ENCODE peak calls at places on chromosomes 16 and 17, in ten cellular contexts. One of them, this sample, is unnamed.

GRCh38 chr17:53797497-53797896 is 25.2 kb upstream of the KIF2B start:
- DNase-seq in PC-9: no peak
- DNase-seq in neural progenitor cell: no peak
- DNase-seq in testis: no peak
- DNase-seq in AG04450: no peak
- DNase-seq in Karpas-422: no peak
- DNase-seq in MM.1S: no peak
- DNase-seq in skeletal muscle cell: no peak
- DNase-seq in A549: no peak
- DNase-seq in PC-3: no peak
- DNase-seq in this sample: no peak

GRCh38 chr16:81204794-81205680 is 33.5 kb upstream of the BCO1 start:
- DNase-seq in testis: peak; percentile 29
- DNase-seq in neural progenitor cell: peak; percentile 59
- DNase-seq in PC-3: peak; percentile 59
- DNase-seq in PC-9: no peak
- DNase-seq in A549: peak; percentile 61
- DNase-seq in Karpas-422: peak; percentile 74
- DNase-seq in AG04450: peak; percentile 27
- DNase-seq in skeletal muscle cell: peak; percentile 17
- DNase-seq in MM.1S: peak; percentile 8
- DNase-seq in this sample: peak; percentile 73

GRCh38 chr17:61353615-61354014 is 46.0 kb upstream of the TBX2 start:
- DNase-seq in A549: no peak
- DNase-seq in MM.1S: no peak
- DNase-seq in PC-9: no peak
- DNase-seq in testis: no peak
- DNase-seq in neural progenitor cell: no peak
- DNase-seq in Karpas-422: no peak
- DNase-seq in skeletal muscle cell: no peak
- DNase-seq in PC-3: no peak
- DNase-seq in AG04450: no peak
- DNase-seq in this sample: no peak

GRCh38 chr16:84040823-84041391 is 1.7 kb downstream of the SLC38A8 start:
- DNase-seq in PC-3: no peak
- DNase-seq in testis: no peak
- DNase-seq in PC-9: no peak
- DNase-seq in MM.1S: no peak
- DNase-seq in AG04450: no peak
- DNase-seq in Karpas-422: no peak
- DNase-seq in skeletal muscle cell: peak; percentile 28
- DNase-seq in A549: no peak
- DNase-seq in neural progenitor cell: peak; percentile 39
- DNase-seq in this sample: no peak

GRCh38 chr16:24609740-24610420 is 70.5 kb downstream of the RBBP6 start:
- DNase-seq in PC-3: no peak
- DNase-seq in Karpas-422: no peak
- DNase-seq in neural progenitor cell: peak; percentile 78
- DNase-seq in AG04450: no peak
- DNase-seq in MM.1S: no peak
- DNase-seq in testis: peak; percentile 63
- DNase-seq in skeletal muscle cell: no peak
- DNase-seq in A549: no peak
- DNase-seq in PC-9: no peak
- DNase-seq in this sample: peak; percentile 72

GRCh38 chr16:49698931-49699715 is 156.8 kb downstream of the ZNF423 start:
- DNase-seq in neural progenitor cell: peak; percentile 30
- DNase-seq in skeletal muscle cell: no peak
- DNase-seq in MM.1S: no peak
- DNase-seq in A549: no peak
- DNase-seq in Karpas-422: no peak
- DNase-seq in testis: no peak
- DNase-seq in PC-9: no peak
- DNase-seq in PC-3: no peak
- DNase-seq in AG04450: no peak
- DNase-seq in this sample: no peak

GRCh38 chr17:29624586-29624985 is 1.9 kb upstream of the CORO6 start:
- DNase-seq in testis: no peak
- DNase-seq in MM.1S: no peak
- DNase-seq in neural progenitor cell: no peak
- DNase-seq in A549: no peak
- DNase-seq in AG04450: no peak
- DNase-seq in PC-9: no peak
- DNase-seq in Karpas-422: no peak
- DNase-seq in skeletal muscle cell: no peak
- DNase-seq in PC-3: no peak
- DNase-seq in this sample: no peak

GRCh38 chr16:30551781-30552180 is 6.4 kb downstream of the ZNF764 start:
- DNase-seq in testis: no peak
- DNase-seq in Karpas-422: no peak
- DNase-seq in AG04450: no peak
- DNase-seq in PC-3: no peak
- DNase-seq in PC-9: no peak
- DNase-seq in MM.1S: no peak
- DNase-seq in skeletal muscle cell: no peak
- DNase-seq in A549: no peak
- DNase-seq in neural progenitor cell: no peak
- DNase-seq in this sample: no peak

GRCh38 chr16:82580293-82580900 is 46.4 kb upstream of the CDH13 start:
- DNase-seq in PC-3: peak; percentile 10
- DNase-seq in PC-9: no peak
- DNase-seq in neural progenitor cell: peak; percentile 46
- DNase-seq in Karpas-422: peak; percentile 65
- DNase-seq in AG04450: no peak
- DNase-seq in A549: peak; percentile 10
- DNase-seq in testis: peak; percentile 68
- DNase-seq in MM.1S: no peak
- DNase-seq in skeletal muscle cell: no peak
- DNase-seq in this sample: peak; percentile 41

GRCh38 chr16:72961115-72961832 is 86.7 kb downstream of the ZFHX3 start:
- DNase-seq in A549: no peak
- DNase-seq in testis: no peak
- DNase-seq in PC-3: peak; percentile 25
- DNase-seq in skeletal muscle cell: no peak
- DNase-seq in PC-9: no peak
- DNase-seq in neural progenitor cell: no peak
- DNase-seq in AG04450: no peak
- DNase-seq in MM.1S: no peak
- DNase-seq in Karpas-422: no peak
- DNase-seq in this sample: peak; percentile 64

GRCh38 chr16:29147710-29148425 is 163.0 kb downstream of the LAT start:
- DNase-seq in Karpas-422: no peak
- DNase-seq in A549: no peak
- DNase-seq in PC-3: no peak
- DNase-seq in testis: no peak
- DNase-seq in PC-9: no peak
- DNase-seq in AG04450: no peak
- DNase-seq in skeletal muscle cell: no peak
- DNase-seq in neural progenitor cell: no peak
- DNase-seq in MM.1S: no peak
- DNase-seq in this sample: no peak

DNA sequence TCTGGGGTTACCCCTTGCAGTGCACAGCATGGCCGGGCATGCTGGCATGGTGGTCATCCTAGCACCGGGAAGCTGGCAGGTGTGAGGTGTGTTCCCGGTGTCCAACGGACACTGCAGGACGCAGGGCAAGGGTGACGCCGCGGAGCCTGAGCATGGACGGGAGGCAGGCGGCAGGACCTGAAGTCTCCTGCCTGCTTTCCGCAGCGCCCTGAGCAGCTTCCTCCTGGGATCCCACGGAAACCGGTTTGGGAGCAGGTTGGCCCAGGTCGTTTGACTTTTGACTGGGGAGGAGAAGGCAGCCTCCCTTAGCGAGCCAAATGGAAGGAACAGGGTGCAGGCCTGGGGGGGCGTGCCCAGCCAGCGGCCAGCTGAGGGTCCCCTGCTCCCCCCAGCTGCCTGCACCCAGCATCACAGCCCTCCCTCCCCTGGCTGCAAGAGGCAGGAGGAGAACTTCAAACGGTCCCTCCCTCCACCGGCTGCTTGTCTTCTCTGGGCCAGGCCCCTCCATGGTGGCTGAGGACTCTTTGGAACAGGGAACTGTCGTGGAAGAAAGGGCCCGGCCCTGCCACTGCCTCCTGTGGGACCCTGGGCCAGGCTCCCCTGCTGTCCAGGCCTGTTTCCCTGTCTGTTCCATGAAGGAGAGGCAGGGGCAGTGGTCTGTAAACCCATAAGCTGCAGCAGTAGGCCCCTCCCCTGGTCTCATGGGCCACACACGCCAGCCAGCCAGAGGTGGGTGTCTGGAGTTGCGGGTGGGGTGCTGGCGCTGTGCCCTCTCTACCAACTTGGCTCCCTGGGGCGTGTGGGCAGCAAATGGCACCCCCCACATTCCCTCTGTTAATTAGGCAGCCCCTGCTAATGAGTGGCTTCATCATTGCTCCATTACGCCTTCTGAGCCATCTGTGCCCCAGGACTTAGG is 7.9 kb upstream of the ADGRG1 start:
- DNase-seq in skeletal muscle cell: no peak
- DNase-seq in testis: no peak
- DNase-seq in PC-9: peak; percentile 87
- DNase-seq in MM.1S: no peak
- DNase-seq in PC-3: peak; percentile 81
- DNase-seq in Karpas-422: no peak
- DNase-seq in neural progenitor cell: no peak
- DNase-seq in A549: no peak
- DNase-seq in AG04450: no peak
- DNase-seq in this sample: peak; percentile 72
- H3K4me3 ChIP-seq in skeletal muscle cell: no peak overlapping the region
- H3K4me3 ChIP-seq in testis: no peak overlapping the region
- H3K4me3 ChIP-seq in PC-9: peak overlapping the region; percentile 76
- H3K4me3 ChIP-seq in MM.1S: peak overlapping the region; percentile 71
- H3K4me3 ChIP-seq in PC-3: peak overlapping the region; percentile 76
- H3K4me3 ChIP-seq in Karpas-422: no peak overlapping the region
- H3K4me3 ChIP-seq in neural progenitor cell: no peak overlapping the region
- H3K4me3 ChIP-seq in A549: no peak overlapping the region
- H3K4me3 ChIP-seq in AG04450: no peak overlapping the region
- H3K4me3 ChIP-seq in this sample: no peak overlapping the region

GRCh38 chr17:37708616-37709212 is 36.1 kb downstream of the HNF1B start:
- DNase-seq in PC-3: no peak
- DNase-seq in neural progenitor cell: no peak
- DNase-seq in PC-9: no peak
- DNase-seq in skeletal muscle cell: no peak
- DNase-seq in Karpas-422: no peak
- DNase-seq in A549: peak; percentile 73
- DNase-seq in AG04450: no peak
- DNase-seq in testis: no peak
- DNase-seq in MM.1S: no peak
- DNase-seq in this sample: no peak
- H3K4me3 ChIP-seq in PC-3: no peak overlapping the region
- H3K4me3 ChIP-seq in neural progenitor cell: no peak overlapping the region
- H3K4me3 ChIP-seq in PC-9: no peak overlapping the region
- H3K4me3 ChIP-seq in skeletal muscle cell: no peak overlapping the region
- H3K4me3 ChIP-seq in Karpas-422: no peak overlapping the region
- H3K4me3 ChIP-seq in A549: no peak overlapping the region
- H3K4me3 ChIP-seq in AG04450: no peak overlapping the region
- H3K4me3 ChIP-seq in testis: no peak overlapping the region
- H3K4me3 ChIP-seq in MM.1S: no peak overlapping the region
- H3K4me3 ChIP-seq in this sample: no peak overlapping the region

DNA sequence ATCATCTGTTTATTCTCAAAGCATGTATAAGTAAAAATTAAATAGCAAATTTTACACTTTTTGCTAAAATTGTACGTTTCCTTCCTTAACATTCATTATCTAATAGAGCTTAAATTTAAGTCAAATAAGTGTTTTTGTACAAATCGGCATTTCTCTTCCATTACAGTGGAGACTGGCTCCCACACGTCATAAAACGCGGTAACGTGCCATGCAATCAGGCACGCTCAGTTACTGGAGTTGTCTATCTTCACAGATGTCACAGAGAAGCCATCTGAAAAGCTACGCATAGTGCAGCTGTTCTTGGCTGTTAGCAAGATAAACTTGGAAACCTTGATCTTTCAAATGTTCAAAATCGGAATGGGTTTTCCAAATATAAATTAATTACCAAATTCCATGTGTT is 165.3 kb downstream of the STX8 start:
- DNase-seq in A549: no peak
- DNase-seq in PC-3: no peak
- DNase-seq in MM.1S: no peak
- DNase-seq in skeletal muscle cell: no peak
- DNase-seq in PC-9: no peak
- DNase-seq in neural progenitor cell: no peak
- DNase-seq in Karpas-422: no peak
- DNase-seq in AG04450: no peak
- DNase-seq in testis: no peak
- DNase-seq in this sample: no peak
- H3K4me3 ChIP-seq in A549: no peak overlapping the region
- H3K4me3 ChIP-seq in PC-3: no peak overlapping the region
- H3K4me3 ChIP-seq in MM.1S: no peak overlapping the region
- H3K4me3 ChIP-seq in skeletal muscle cell: no peak overlapping the region
- H3K4me3 ChIP-seq in PC-9: no peak overlapping the region
- H3K4me3 ChIP-seq in neural progenitor cell: no peak overlapping the region
- H3K4me3 ChIP-seq in Karpas-422: no peak overlapping the region
- H3K4me3 ChIP-seq in AG04450: no peak overlapping the region
- H3K4me3 ChIP-seq in testis: no peak overlapping the region
- H3K4me3 ChIP-seq in this sample: no peak overlapping the region

GRCh38 chr16:3013998-3014690 is 1.4 kb downstream of the CLDN9 start:
- DNase-seq in PC-9: no peak
- DNase-seq in Karpas-422: no peak
- DNase-seq in A549: no peak
- DNase-seq in neural progenitor cell: no peak
- DNase-seq in AG04450: no peak
- DNase-seq in PC-3: no peak
- DNase-seq in MM.1S: no peak
- DNase-seq in skeletal muscle cell: no peak
- DNase-seq in testis: no peak
- DNase-seq in this sample: no peak

GRCh38 chr16:3014971-3015370 is 2.2 kb downstream of the CLDN9 start:
- DNase-seq in skeletal muscle cell: no peak
- DNase-seq in PC-9: peak; percentile 4
- DNase-seq in A549: no peak
- DNase-seq in PC-3: no peak
- DNase-seq in MM.1S: no peak
- DNase-seq in AG04450: no peak
- DNase-seq in neural progenitor cell: no peak
- DNase-seq in testis: no peak
- DNase-seq in Karpas-422: no peak
- DNase-seq in this sample: no peak

GRCh38 chr16:3012246-3012645 is 477 bp upstream of the CLDN9 start:
- DNase-seq in MM.1S: no peak
- DNase-seq in PC-3: no peak
- DNase-seq in neural progenitor cell: peak; percentile 43
- DNase-seq in A549: no peak
- DNase-seq in Karpas-422: no peak
- DNase-seq in AG04450: no peak
- DNase-seq in PC-9: no peak
- DNase-seq in skeletal muscle cell: no peak
- DNase-seq in testis: no peak
- DNase-seq in this sample: peak; percentile 83

GRCh38 chr16:3013491-3013951 is 798 bp downstream of the CLDN9 start:
- DNase-seq in skeletal muscle cell: no peak
- DNase-seq in PC-9: peak; percentile 68
- DNase-seq in PC-3: peak; percentile 40
- DNase-seq in testis: no peak
- DNase-seq in MM.1S: no peak
- DNase-seq in neural progenitor cell: no peak
- DNase-seq in A549: no peak
- DNase-seq in AG04450: no peak
- DNase-seq in Karpas-422: no peak
- DNase-seq in this sample: peak; percentile 77

GRCh38 chr16:3012828-3013420 is at the start of gene CLDN9:
- DNase-seq in skeletal muscle cell: no peak
- DNase-seq in A549: no peak
- DNase-seq in testis: no peak
- DNase-seq in neural progenitor cell: peak; percentile 58
- DNase-seq in PC-9: peak; percentile 88
- DNase-seq in PC-3: peak; percentile 58
- DNase-seq in Karpas-422: no peak
- DNase-seq in MM.1S: peak; percentile 54
- DNase-seq in AG04450: no peak
- DNase-seq in this sample: peak; percentile 78
- H3K4me3 ChIP-seq in skeletal muscle cell: no peak within 1 kb of the TSS
- H3K4me3 ChIP-seq in A549: no peak within 1 kb of the TSS
- H3K4me3 ChIP-seq in testis: no peak within 1 kb of the TSS
- H3K4me3 ChIP-seq in neural progenitor cell: peak within 1 kb of the TSS; percentile 26
- H3K4me3 ChIP-seq in PC-9: peak within 1 kb of the TSS; percentile 37
- H3K4me3 ChIP-seq in PC-3: no peak within 1 kb of the TSS
- H3K4me3 ChIP-seq in Karpas-422: no peak within 1 kb of the TSS
- H3K4me3 ChIP-seq in MM.1S: no peak within 1 kb of the TSS
- H3K4me3 ChIP-seq in AG04450: no peak within 1 kb of the TSS
- H3K4me3 ChIP-seq in this sample: peak within 1 kb of the TSS; percentile 44

This sample was measured in H7.